ENCODE peak calls at places on chromosomes 11 and 22, in ten cellular contexts. O is cardiac muscle cell; N is fibroblast of lung; F is psoas muscle; R is lower lobe of right lung; H is heart left ventricle; V is naive thymus-derived CD4-positive, alpha-beta T cell; X is uterus; S is sigmoid colon; K is spleen. Q is an unnamed sample.

GRCh38 chr11:9639099-9639498 is 24.8 kb upstream of the SWAP70 start:
- DNase-seq in X (peak), F (peak), O (no peak), K (peak), H (peak), V (no peak), S (no peak), N (no peak), R (peak), Q (no peak)

GRCh38 chr11:76763573-76764348 is 19.4 kb upstream of the TSKU start:
- DNase-seq in O (peak), S (no peak), X (peak), K (peak), N (peak), H (peak), R (no peak), V (no peak), F (peak), Q (no peak)

GRCh38 chr22:42360348-42360747 is 71.9 kb downstream of the NFAM1 start:
- DNase-seq in S (no peak), F (no peak), N (no peak), O (no peak), R (no peak), K (no peak), X (no peak), V (no peak), H (no peak), Q (no peak)

GRCh38 chr22:29353860-29354259 is 34.5 kb downstream of the AP1B1 start:
- DNase-seq in O (no peak), H (no peak), V (no peak), R (peak), K (no peak), F (peak), X (no peak), N (no peak), S (no peak), Q (no peak)

GRCh38 chr11:78840190-78840589 is 265.5 kb upstream of the NARS2 start:
- DNase-seq in H (no peak), F (no peak), O (peak), X (no peak), V (no peak), R (no peak), K (no peak), N (peak), S (no peak), Q (no peak)

GRCh38 chr11:45665206-45665932 is at the start of gene CHST1:
- DNase-seq in F (peak), V (no peak), S (peak), O (peak), R (no peak), H (peak), N (no peak), X (peak), K (peak), Q (no peak)

GRCh38 chr11:17525570-17525969 is 18.6 kb downstream of the USH1C start:
- DNase-seq in H (no peak), S (no peak), F (no peak), O (no peak), X (no peak), R (no peak), V (no peak), K (no peak), N (no peak), Q (no peak)

GRCh38 chr11:72239296-72239848 is 4.6 kb downstream of the PHOX2A start:
- DNase-seq in R (peak), S (peak), H (peak), F (peak), K (peak), X (peak), N (peak), V (no peak), O (peak), Q (no peak)

GRCh38 chr22:44672632-44673031 is 29.4 kb upstream of the PRR5 start:
- DNase-seq in N (no peak), S (no peak), V (no peak), O (no peak), H (no peak), R (no peak), K (no peak), F (peak), X (no peak), Q (no peak)

GRCh38 chr11:120929664-120930154 is 94.2 kb upstream of the TBCEL start:
- DNase-seq in O (peak), R (peak), V (peak), X (no peak), H (peak), K (no peak), F (no peak), N (peak), S (no peak), Q (no peak)

GRCh38 chr11:119108151-119108856 is 1.2 kb downstream of the C2CD2L start:
- DNase-seq in F (no peak), K (peak), O (peak), H (no peak), S (no peak), R (peak), X (no peak), N (no peak), V (peak), Q (no peak)

GRCh38 chr11:101435406-101435805 is 148.4 kb downstream of the TRPC6 start:
- DNase-seq in O (no peak), X (no peak), R (no peak), H (no peak), N (no peak), F (no peak), V (no peak), S (no peak), K (no peak), Q (no peak)

GRCh38 chr22:35601743-35602633 is 15.1 kb downstream of the MB start:
- DNase-seq in R (peak), N (peak), S (no peak), O (peak), V (no peak), H (no peak), F (peak), X (no peak), K (no peak), Q (no peak)

GRCh38 chr22:21044931-21045584 is 688 bp upstream of the LRRC74B start:
- DNase-seq in X (no peak), S (no peak), R (peak), F (peak), V (no peak), H (no peak), N (peak), K (peak), O (peak), Q (no peak)

GRCh38 chr11:77094841-77095365 is 7.7 kb upstream of the OMP start:
- DNase-seq in F (peak), R (peak), H (peak), X (no peak), K (no peak), N (no peak), S (peak), V (no peak), O (no peak), Q (no peak)

GRCh38 chr11:28757725-28758515 is 649.7 kb downstream of the METTL15 start:
- DNase-seq in F (no peak), X (no peak), V (no peak), S (no peak), K (no peak), H (no peak), O (peak), N (peak), R (no peak), Q (no peak)

GRCh38 chr22:36486619-36487384 is 5.4 kb upstream of the TXN2 start:
- DNase-seq in V (peak), S (no peak), H (peak), R (no peak), F (no peak), O (peak), N (peak), K (no peak), X (no peak), Q (no peak)

GRCh38 chr11:122363306-122363705 is 247.3 kb upstream of the BLID start:
- DNase-seq in H (no peak), O (no peak), N (no peak), K (no peak), X (no peak), R (no peak), S (no peak), V (no peak), F (no peak), Q (no peak)

GRCh38 chr11:106714179-106714578 is 304.1 kb downstream of the GUCY1A2 start:
- DNase-seq in H (no peak), N (peak), S (no peak), K (no peak), X (no peak), O (peak), F (no peak), R (no peak), V (no peak), Q (no peak)

GRCh38 chr11:1925373-1926155 is 6.1 kb downstream of the TNNT3 start:
- DNase-seq in R (no peak), N (no peak), O (no peak), S (no peak), V (no peak), H (no peak), X (no peak), F (peak), K (no peak), Q (no peak)

GRCh38 chr11:45388472-45388871 is 102.3 kb upstream of the SYT13 start:
- DNase-seq in N (no peak), O (peak), F (no peak), X (no peak), V (no peak), K (no peak), S (no peak), H (no peak), R (no peak), Q (no peak)

GRCh38 chr22:45968003-45968650 is 8.8 kb downstream of the WNT7B start:
- DNase-seq in H (no peak), V (no peak), R (no peak), N (peak), O (no peak), S (no peak), F (no peak), K (no peak), X (no peak), Q (no peak)

GRCh38 chr22:48800886-48801607 is 1026.6 kb downstream of the BRD1 start:
- DNase-seq in X (no peak), K (no peak), O (no peak), F (no peak), R (no peak), V (no peak), N (no peak), H (no peak), S (no peak), Q (no peak)

GRCh38 chr11:7643323-7643722 is 30.0 kb downstream of the CYB5R2 start:
- DNase-seq in K (no peak), V (no peak), N (no peak), X (no peak), H (no peak), S (no peak), F (no peak), R (no peak), O (no peak), Q (no peak)

GRCh38 chr11:4610258-4610935 is 2.4 kb upstream of the TRIM68 start:
- DNase-seq in X (no peak), S (no peak), V (peak), O (peak), R (no peak), N (peak), K (no peak), F (no peak), H (no peak), Q (no peak)

GRCh38 chr11:92978226-92979111 is 9.0 kb downstream of the MTNR1B start:
- DNase-seq in S (no peak), R (no peak), K (no peak), H (peak), V (no peak), F (no peak), X (no peak), O (no peak), N (peak), Q (peak)

GRCh38 chr22:23180301-23180892 is at the start of gene BCR:
- DNase-seq in O (peak), F (peak), X (peak), H (peak), K (peak), V (peak), R (peak), S (peak), N (peak), Q (no peak)

GRCh38 chr11:87454246-87454645 is 416.5 kb downstream of the TMEM135 start:
- DNase-seq in V (no peak), O (no peak), X (no peak), S (no peak), H (no peak), N (no peak), K (no peak), R (no peak), F (no peak), Q (no peak)

GRCh38 chr11:36095716-36096115 is 151.9 kb downstream of the LDLRAD3 start:
- DNase-seq in S (no peak), O (peak), X (no peak), N (peak), R (no peak), K (no peak), V (no peak), H (no peak), F (no peak), Q (no peak)

GRCh38 chr11:1499261-1499890 is 12.8 kb upstream of the MOB2 start:
- DNase-seq in K (peak), R (peak), X (no peak), O (no peak), S (no peak), H (no peak), V (no peak), N (no peak), F (peak), Q (no peak)

GRCh38 chr22:39212721-39213376 is 31.9 kb downstream of the PDGFB start:
- DNase-seq in V (no peak), X (peak), S (peak), N (peak), H (no peak), F (no peak), K (peak), O (peak), R (peak), Q (no peak)

GRCh38 chr11:97979741-97980140 is 1041.0 kb upstream of the CNTN5 start:
- DNase-seq in R (no peak), N (no peak), S (no peak), H (no peak), X (no peak), V (no peak), F (no peak), O (no peak), K (no peak), Q (no peak)

GRCh38 chr11:61579398-61580291 is 1.2 kb downstream of the SYT7 start:
- DNase-seq in S (no peak), X (no peak), H (no peak), K (no peak), F (no peak), R (no peak), V (peak), N (no peak), O (no peak), Q (no peak)
- H3K27ac ChIP-seq in S (no peak), X (no peak), H (no peak), K (no peak), F (no peak), R (no peak), V (no peak), N (no peak), O (no peak), Q (no peak)

GRCh38 chr11:20027546-20028014 is 132.7 kb downstream of the DBX1 start:
- DNase-seq in S (no peak), X (no peak), V (no peak), F (no peak), R (no peak), H (no peak), K (no peak), O (no peak), N (no peak), Q (no peak)
- H3K27ac ChIP-seq in S (peak), X (no peak), V (no peak), F (no peak), R (no peak), H (no peak), K (no peak), O (peak), N (no peak), Q (no peak)

GRCh38 chr11:10693509-10694071 is at the start of gene IRAG1:
- DNase-seq in X (peak), F (peak), N (peak), V (no peak), S (peak), H (peak), R (peak), O (peak), K (no peak), Q (no peak)

GRCh38 chr11:10696797-10697620 is 3.5 kb upstream of the IRAG1 start:
- DNase-seq in O (no peak), K (no peak), V (no peak), N (no peak), R (no peak), F (no peak), S (no peak), H (peak), X (no peak), Q (no peak)

GRCh38 chr11:10694481-10695239 is 1.1 kb upstream of the IRAG1 start:
- DNase-seq in X (no peak), F (no peak), H (no peak), R (no peak), S (no peak), K (no peak), O (peak), V (no peak), N (peak), Q (no peak)

GRCh38 chr11:10695821-10696220 is 2.3 kb upstream of the IRAG1 start:
- DNase-seq in F (no peak), K (no peak), H (no peak), V (no peak), R (no peak), X (no peak), O (no peak), N (peak), S (no peak), Q (no peak)

DNA sequence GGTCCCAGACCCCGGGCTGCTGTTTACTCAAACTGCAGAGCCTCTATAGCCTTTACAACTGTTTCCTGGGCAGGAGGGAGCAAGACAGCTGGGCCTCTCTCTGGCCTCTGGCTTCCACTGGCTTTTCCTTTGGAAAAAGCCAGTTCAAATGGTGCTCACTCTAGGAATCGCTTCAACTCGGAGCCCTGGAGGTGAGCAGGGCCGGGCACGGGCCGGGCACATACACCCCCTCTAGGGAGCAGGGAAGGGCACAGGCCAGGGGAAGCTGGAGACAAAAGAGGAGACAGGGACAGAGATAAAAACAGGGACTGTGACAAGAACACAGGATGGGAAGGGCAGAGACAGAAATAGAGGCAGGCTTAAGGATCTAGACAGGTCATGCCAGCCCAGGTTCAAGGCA is 839 bp downstream of the IRAG1 start:
- DNase-seq in K (no peak), R (no peak), O (no peak), S (no peak), N (no peak), X (no peak), F (no peak), H (no peak), V (no peak), Q (no peak)
- H3K27ac ChIP-seq in K (peak), R (peak), O (peak), S (peak), N (peak), X (peak), F (peak), H (peak), V (no peak), Q (no peak)

DNA sequence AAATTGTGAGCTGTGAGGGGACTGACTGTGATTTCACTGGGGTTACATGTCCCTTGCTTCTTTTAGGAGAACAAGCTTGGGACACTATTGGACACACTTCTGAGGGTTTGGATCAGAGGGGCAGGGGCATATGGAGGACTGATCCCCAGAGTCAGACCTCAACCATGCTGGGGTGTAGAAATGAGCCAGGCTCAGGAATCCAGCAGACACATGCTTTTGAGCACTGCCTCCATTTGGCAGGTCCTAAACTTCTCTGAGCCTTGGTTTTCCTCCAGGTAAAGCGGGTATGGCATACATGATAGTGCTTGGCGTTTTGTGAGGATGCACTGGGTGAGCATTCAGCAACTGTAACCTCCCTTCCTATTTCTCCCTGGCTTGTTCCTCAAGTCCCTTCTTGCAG is 74.7 kb downstream of the ADAMTS15 start:
- DNase-seq in H (no peak), S (no peak), N (no peak), V (no peak), K (no peak), X (no peak), O (no peak), F (no peak), R (no peak), Q (no peak)
- H3K27ac ChIP-seq in H (peak), S (peak), N (peak), V (no peak), K (peak), X (peak), O (peak), F (peak), R (peak), Q (no peak)

DNA sequence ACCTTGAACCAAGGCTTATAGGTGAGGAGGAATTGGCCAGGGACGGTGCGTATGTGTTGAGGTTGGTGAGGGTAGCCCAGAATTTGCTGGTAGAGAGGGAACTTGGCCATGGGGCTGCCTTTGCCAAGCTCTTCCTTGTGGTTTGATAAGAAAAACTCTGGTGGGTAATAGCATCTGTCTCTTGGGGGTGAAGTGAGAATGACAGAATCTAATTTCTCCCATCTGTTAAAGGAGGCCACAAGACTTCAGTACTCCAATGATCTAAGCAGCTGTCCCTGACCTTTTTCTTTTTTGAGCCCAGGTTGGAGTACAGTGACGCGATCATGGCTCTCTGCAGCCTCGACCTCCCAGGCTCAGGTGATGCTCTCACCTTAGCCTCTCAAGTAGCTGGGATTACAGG is 36.0 kb upstream of the PICK1 start:
- DNase-seq in H (no peak), X (no peak), V (no peak), F (no peak), R (no peak), K (no peak), O (no peak), S (no peak), N (no peak), Q (no peak)
- H3K27ac ChIP-seq in H (no peak), X (no peak), V (no peak), F (no peak), R (no peak), K (no peak), O (no peak), S (no peak), N (no peak), Q (no peak)

GRCh38 chr11:132824642-132825041 is 707.7 kb downstream of the OPCML start:
- DNase-seq in O (no peak), R (no peak), N (no peak), S (no peak), X (no peak), V (no peak), K (no peak), H (no peak), F (no peak), Q (no peak)
- H3K27ac ChIP-seq in O (no peak), R (no peak), N (no peak), S (no peak), X (no peak), V (no peak), K (no peak), H (no peak), F (no peak), Q (no peak)

DNA sequence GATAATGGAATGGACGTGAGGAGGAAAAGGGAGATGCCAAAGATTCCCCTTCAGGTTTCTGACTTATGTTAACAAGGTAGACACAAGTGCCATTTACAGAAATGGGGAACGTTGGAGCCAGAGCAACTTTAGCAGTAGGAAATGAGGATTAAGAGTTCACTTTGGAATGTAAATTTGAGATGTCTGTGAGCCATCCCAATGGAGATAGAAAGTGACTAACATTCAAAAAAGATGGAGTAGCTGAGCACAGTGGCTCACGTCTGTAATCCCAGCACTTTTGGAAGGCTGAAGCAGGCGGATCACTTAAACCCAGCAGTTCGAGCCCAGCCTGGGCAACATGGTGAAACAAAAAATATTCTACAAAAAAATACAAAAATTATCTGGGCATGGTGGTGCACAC is 19.9 kb downstream of the MRTFA start:
- DNase-seq in R (no peak), N (no peak), F (no peak), S (no peak), K (no peak), H (no peak), O (no peak), X (no peak), V (no peak), Q (no peak)
- H3K27ac ChIP-seq in R (no peak), N (no peak), F (peak), S (no peak), K (no peak), H (no peak), O (peak), X (no peak), V (no peak), Q (no peak)